ENCODE peak calls at places on chromosomes 16 and 17, in nine cellular contexts. One of them, this sample, is unnamed.
A peak's percentile ranks its signal among the peaks of the same experiment; 100 is the strongest.

GRCh38 chr17:18006495-18007239 is 32.3 kb downstream of the ATPAF2 start:
- DNase-seq in HuH-7.5: no peak
- DNase-seq in fibroblast of pulmonary artery: no peak
- DNase-seq in stromal cell of bone marrow: no peak
- DNase-seq in left ventricle myocardium inferior: no peak
- DNase-seq in activated naive CD4-positive, alpha-beta T cell treated with anti-CD3 and anti-CD28 coated beads for 36 hours: no peak
- DNase-seq in NCI-H510A treated with DMSO at 0.1 percent for 48 hours: no peak
- DNase-seq in T-helper 1 cell: no peak
- DNase-seq in Caki2: no peak
- DNase-seq in this sample: no peak

GRCh38 chr16:11534262-11534661 is 52.5 kb downstream of the LITAF start:
- DNase-seq in activated naive CD4-positive, alpha-beta T cell treated with anti-CD3 and anti-CD28 coated beads for 36 hours: no peak
- DNase-seq in left ventricle myocardium inferior: no peak
- DNase-seq in Caki2: peak; percentile 87
- DNase-seq in HuH-7.5: no peak
- DNase-seq in NCI-H510A treated with DMSO at 0.1 percent for 48 hours: no peak
- DNase-seq in stromal cell of bone marrow: no peak
- DNase-seq in fibroblast of pulmonary artery: peak; percentile 48
- DNase-seq in T-helper 1 cell: no peak
- DNase-seq in this sample: no peak

GRCh38 chr17:78257810-78258322 is 26.4 kb downstream of the TMEM235 start:
- DNase-seq in T-helper 1 cell: no peak
- DNase-seq in activated naive CD4-positive, alpha-beta T cell treated with anti-CD3 and anti-CD28 coated beads for 36 hours: peak; percentile 83
- DNase-seq in left ventricle myocardium inferior: peak; percentile 46
- DNase-seq in fibroblast of pulmonary artery: peak; percentile 41
- DNase-seq in Caki2: no peak
- DNase-seq in NCI-H510A treated with DMSO at 0.1 percent for 48 hours: no peak
- DNase-seq in stromal cell of bone marrow: no peak
- DNase-seq in HuH-7.5: no peak
- DNase-seq in this sample: peak; percentile 64

GRCh38 chr17:63834431-63835166 is 7.1 kb upstream of the FTSJ3 start:
- DNase-seq in NCI-H510A treated with DMSO at 0.1 percent for 48 hours: peak; percentile 77
- DNase-seq in fibroblast of pulmonary artery: peak; percentile 76
- DNase-seq in stromal cell of bone marrow: peak; percentile 62
- DNase-seq in T-helper 1 cell: peak; percentile 43
- DNase-seq in HuH-7.5: peak; percentile 28
- DNase-seq in Caki2: peak; percentile 80
- DNase-seq in left ventricle myocardium inferior: no peak
- DNase-seq in activated naive CD4-positive, alpha-beta T cell treated with anti-CD3 and anti-CD28 coated beads for 36 hours: peak; percentile 82
- DNase-seq in this sample: peak; percentile 82

GRCh38 chr17:56930739-56931337 is 17.0 kb upstream of the TRIM25 start:
- DNase-seq in Caki2: no peak
- DNase-seq in stromal cell of bone marrow: no peak
- DNase-seq in activated naive CD4-positive, alpha-beta T cell treated with anti-CD3 and anti-CD28 coated beads for 36 hours: no peak
- DNase-seq in T-helper 1 cell: no peak
- DNase-seq in NCI-H510A treated with DMSO at 0.1 percent for 48 hours: no peak
- DNase-seq in fibroblast of pulmonary artery: no peak
- DNase-seq in left ventricle myocardium inferior: no peak
- DNase-seq in HuH-7.5: no peak
- DNase-seq in this sample: no peak

GRCh38 chr16:24668481-24669001 is 60.9 kb upstream of the TNRC6A start:
- DNase-seq in Caki2: peak; percentile 52
- DNase-seq in T-helper 1 cell: no peak
- DNase-seq in activated naive CD4-positive, alpha-beta T cell treated with anti-CD3 and anti-CD28 coated beads for 36 hours: peak; percentile 83
- DNase-seq in NCI-H510A treated with DMSO at 0.1 percent for 48 hours: no peak
- DNase-seq in stromal cell of bone marrow: peak; percentile 79
- DNase-seq in fibroblast of pulmonary artery: no peak
- DNase-seq in HuH-7.5: no peak
- DNase-seq in left ventricle myocardium inferior: no peak
- DNase-seq in this sample: peak; percentile 78

GRCh38 chr17:8680850-8681174 is 50.3 kb upstream of the MYH10 start:
- DNase-seq in Caki2: no peak
- DNase-seq in HuH-7.5: no peak
- DNase-seq in stromal cell of bone marrow: no peak
- DNase-seq in left ventricle myocardium inferior: no peak
- DNase-seq in fibroblast of pulmonary artery: no peak
- DNase-seq in T-helper 1 cell: no peak
- DNase-seq in NCI-H510A treated with DMSO at 0.1 percent for 48 hours: no peak
- DNase-seq in activated naive CD4-positive, alpha-beta T cell treated with anti-CD3 and anti-CD28 coated beads for 36 hours: no peak
- DNase-seq in this sample: no peak

GRCh38 chr17:5464717-5465507 is 3.9 kb downstream of the DHX33 start:
- DNase-seq in Caki2: no peak
- DNase-seq in T-helper 1 cell: no peak
- DNase-seq in activated naive CD4-positive, alpha-beta T cell treated with anti-CD3 and anti-CD28 coated beads for 36 hours: no peak
- DNase-seq in NCI-H510A treated with DMSO at 0.1 percent for 48 hours: no peak
- DNase-seq in left ventricle myocardium inferior: no peak
- DNase-seq in fibroblast of pulmonary artery: no peak
- DNase-seq in stromal cell of bone marrow: no peak
- DNase-seq in HuH-7.5: no peak
- DNase-seq in this sample: no peak

GRCh38 chr16:89600956-89601355 is 12.5 kb upstream of the DPEP1 start:
- DNase-seq in left ventricle myocardium inferior: no peak
- DNase-seq in activated naive CD4-positive, alpha-beta T cell treated with anti-CD3 and anti-CD28 coated beads for 36 hours: no peak
- DNase-seq in NCI-H510A treated with DMSO at 0.1 percent for 48 hours: no peak
- DNase-seq in HuH-7.5: no peak
- DNase-seq in fibroblast of pulmonary artery: no peak
- DNase-seq in stromal cell of bone marrow: no peak
- DNase-seq in T-helper 1 cell: no peak
- DNase-seq in Caki2: no peak
- DNase-seq in this sample: no peak

GRCh38 chr17:40498281-40499084 is 2.9 kb downstream of the TNS4 start:
- DNase-seq in T-helper 1 cell: no peak
- DNase-seq in Caki2: peak; percentile 50
- DNase-seq in activated naive CD4-positive, alpha-beta T cell treated with anti-CD3 and anti-CD28 coated beads for 36 hours: no peak
- DNase-seq in fibroblast of pulmonary artery: no peak
- DNase-seq in left ventricle myocardium inferior: no peak
- DNase-seq in NCI-H510A treated with DMSO at 0.1 percent for 48 hours: peak; percentile 65
- DNase-seq in HuH-7.5: no peak
- DNase-seq in stromal cell of bone marrow: no peak
- DNase-seq in this sample: no peak

GRCh38 chr16:11990672-11991390 is 14.3 kb downstream of the SNX29 start:
- DNase-seq in HuH-7.5: no peak
- DNase-seq in left ventricle myocardium inferior: no peak
- DNase-seq in NCI-H510A treated with DMSO at 0.1 percent for 48 hours: no peak
- DNase-seq in Caki2: peak; percentile 97
- DNase-seq in activated naive CD4-positive, alpha-beta T cell treated with anti-CD3 and anti-CD28 coated beads for 36 hours: no peak
- DNase-seq in stromal cell of bone marrow: no peak
- DNase-seq in fibroblast of pulmonary artery: no peak
- DNase-seq in T-helper 1 cell: no peak
- DNase-seq in this sample: no peak

GRCh38 chr16:474420-475122 is 49.1 kb downstream of the RAB11FIP3 start:
- DNase-seq in T-helper 1 cell: no peak
- DNase-seq in Caki2: peak; percentile 65
- DNase-seq in activated naive CD4-positive, alpha-beta T cell treated with anti-CD3 and anti-CD28 coated beads for 36 hours: no peak
- DNase-seq in fibroblast of pulmonary artery: no peak
- DNase-seq in HuH-7.5: peak; percentile 35
- DNase-seq in stromal cell of bone marrow: no peak
- DNase-seq in NCI-H510A treated with DMSO at 0.1 percent for 48 hours: no peak
- DNase-seq in left ventricle myocardium inferior: no peak
- DNase-seq in this sample: no peak

GRCh38 chr17:49074851-49075540 is 57.6 kb upstream of the B4GALNT2 start:
- DNase-seq in left ventricle myocardium inferior: no peak
- DNase-seq in T-helper 1 cell: no peak
- DNase-seq in Caki2: no peak
- DNase-seq in HuH-7.5: no peak
- DNase-seq in stromal cell of bone marrow: peak; percentile 39
- DNase-seq in activated naive CD4-positive, alpha-beta T cell treated with anti-CD3 and anti-CD28 coated beads for 36 hours: no peak
- DNase-seq in fibroblast of pulmonary artery: no peak
- DNase-seq in NCI-H510A treated with DMSO at 0.1 percent for 48 hours: no peak
- DNase-seq in this sample: no peak

GRCh38 chr17:36524428-36524876 is 10.2 kb downstream of the MYO19 start:
- DNase-seq in activated naive CD4-positive, alpha-beta T cell treated with anti-CD3 and anti-CD28 coated beads for 36 hours: peak; percentile 31
- DNase-seq in HuH-7.5: no peak
- DNase-seq in NCI-H510A treated with DMSO at 0.1 percent for 48 hours: no peak
- DNase-seq in T-helper 1 cell: no peak
- DNase-seq in stromal cell of bone marrow: no peak
- DNase-seq in left ventricle myocardium inferior: no peak
- DNase-seq in fibroblast of pulmonary artery: no peak
- DNase-seq in Caki2: no peak
- DNase-seq in this sample: peak; percentile 27

GRCh38 chr17:50542795-50543774 is 3.9 kb upstream of the SPATA20 start:
- DNase-seq in T-helper 1 cell: no peak
- DNase-seq in activated naive CD4-positive, alpha-beta T cell treated with anti-CD3 and anti-CD28 coated beads for 36 hours: no peak
- DNase-seq in Caki2: no peak
- DNase-seq in left ventricle myocardium inferior: no peak
- DNase-seq in stromal cell of bone marrow: no peak
- DNase-seq in HuH-7.5: peak; percentile 83
- DNase-seq in fibroblast of pulmonary artery: no peak
- DNase-seq in NCI-H510A treated with DMSO at 0.1 percent for 48 hours: no peak
- DNase-seq in this sample: no peak

This sample was measured in activated CD4-positive, alpha-beta memory T cell treated with anti-CD3 and anti-CD28 coated beads for 36 hours.